ENCODE peak calls at places on chromosomes 2 and 18, in ten cellular contexts. One of them, this sample, is unnamed.

GRCh38 chr2:99337931-99338580 is 867 bp downstream of the EIF5B start:
- DNase-seq in upper lobe of right lung: no peak
- DNase-seq in lung: no peak
- DNase-seq in HL-60: peak
- DNase-seq in CD8-positive, alpha-beta T cell: no peak
- DNase-seq in fibroblast of lung: peak
- DNase-seq in SK-N-SH: peak
- DNase-seq in endothelial cell of umbilical vein: peak
- DNase-seq in left ventricle myocardium inferior: no peak
- DNase-seq in ovary: no peak
- DNase-seq in this sample: no peak

GRCh38 chr2:232927041-232927792 is 57.2 kb downstream of the SNORC start:
- DNase-seq in upper lobe of right lung: no peak
- DNase-seq in lung: no peak
- DNase-seq in HL-60: no peak
- DNase-seq in CD8-positive, alpha-beta T cell: no peak
- DNase-seq in fibroblast of lung: peak
- DNase-seq in SK-N-SH: peak
- DNase-seq in endothelial cell of umbilical vein: no peak
- DNase-seq in left ventricle myocardium inferior: no peak
- DNase-seq in ovary: no peak
- DNase-seq in this sample: peak

GRCh38 chr2:73982140-73982617 is 2.5 kb upstream of the TET3 start:
- DNase-seq in upper lobe of right lung: no peak
- DNase-seq in lung: no peak
- DNase-seq in HL-60: no peak
- DNase-seq in CD8-positive, alpha-beta T cell: no peak
- DNase-seq in fibroblast of lung: peak
- DNase-seq in SK-N-SH: no peak
- DNase-seq in endothelial cell of umbilical vein: no peak
- DNase-seq in left ventricle myocardium inferior: no peak
- DNase-seq in ovary: no peak
- DNase-seq in this sample: peak

GRCh38 chr2:8086796-8087479 is 594.9 kb upstream of the ID2 start:
- DNase-seq in upper lobe of right lung: no peak
- DNase-seq in lung: no peak
- DNase-seq in HL-60: no peak
- DNase-seq in CD8-positive, alpha-beta T cell: no peak
- DNase-seq in fibroblast of lung: peak
- DNase-seq in SK-N-SH: no peak
- DNase-seq in endothelial cell of umbilical vein: no peak
- DNase-seq in left ventricle myocardium inferior: no peak
- DNase-seq in ovary: no peak
- DNase-seq in this sample: no peak

GRCh38 chr2:200609027-200609614 is 23.3 kb downstream of the AOX1 start:
- DNase-seq in upper lobe of right lung: no peak
- DNase-seq in lung: no peak
- DNase-seq in HL-60: no peak
- DNase-seq in CD8-positive, alpha-beta T cell: no peak
- DNase-seq in fibroblast of lung: peak
- DNase-seq in SK-N-SH: no peak
- DNase-seq in endothelial cell of umbilical vein: no peak
- DNase-seq in left ventricle myocardium inferior: no peak
- DNase-seq in ovary: no peak
- DNase-seq in this sample: peak

GRCh38 chr2:187504312-187504921 is 49.8 kb downstream of the TFPI start:
- DNase-seq in upper lobe of right lung: no peak
- DNase-seq in lung: no peak
- DNase-seq in HL-60: no peak
- DNase-seq in CD8-positive, alpha-beta T cell: no peak
- DNase-seq in fibroblast of lung: no peak
- DNase-seq in SK-N-SH: peak
- DNase-seq in endothelial cell of umbilical vein: peak
- DNase-seq in left ventricle myocardium inferior: no peak
- DNase-seq in ovary: no peak
- DNase-seq in this sample: no peak

GRCh38 chr18:6920099-6920955 is 190.8 kb downstream of the ARHGAP28 start:
- DNase-seq in upper lobe of right lung: no peak
- DNase-seq in lung: peak
- DNase-seq in HL-60: peak
- DNase-seq in CD8-positive, alpha-beta T cell: no peak
- DNase-seq in fibroblast of lung: peak
- DNase-seq in SK-N-SH: peak
- DNase-seq in endothelial cell of umbilical vein: peak
- DNase-seq in left ventricle myocardium inferior: no peak
- DNase-seq in ovary: peak
- DNase-seq in this sample: no peak

GRCh38 chr2:218238896-218239295 is 21.9 kb downstream of the ARPC2 start:
- DNase-seq in upper lobe of right lung: no peak
- DNase-seq in lung: no peak
- DNase-seq in HL-60: no peak
- DNase-seq in CD8-positive, alpha-beta T cell: no peak
- DNase-seq in fibroblast of lung: no peak
- DNase-seq in SK-N-SH: no peak
- DNase-seq in endothelial cell of umbilical vein: no peak
- DNase-seq in left ventricle myocardium inferior: no peak
- DNase-seq in ovary: no peak
- DNase-seq in this sample: no peak

GRCh38 chr18:23270999-23271680 is 135.9 kb downstream of the CABLES1 start:
- DNase-seq in upper lobe of right lung: no peak
- DNase-seq in lung: no peak
- DNase-seq in HL-60: no peak
- DNase-seq in CD8-positive, alpha-beta T cell: no peak
- DNase-seq in fibroblast of lung: peak
- DNase-seq in SK-N-SH: no peak
- DNase-seq in endothelial cell of umbilical vein: peak
- DNase-seq in left ventricle myocardium inferior: no peak
- DNase-seq in ovary: no peak
- DNase-seq in this sample: no peak

GRCh38 chr2:162629499-162629898 is 209.1 kb downstream of the KCNH7 start:
- DNase-seq in upper lobe of right lung: no peak
- DNase-seq in lung: no peak
- DNase-seq in HL-60: no peak
- DNase-seq in CD8-positive, alpha-beta T cell: no peak
- DNase-seq in fibroblast of lung: no peak
- DNase-seq in SK-N-SH: no peak
- DNase-seq in endothelial cell of umbilical vein: no peak
- DNase-seq in left ventricle myocardium inferior: no peak
- DNase-seq in ovary: no peak
- DNase-seq in this sample: no peak

GRCh38 chr18:34659579-34660517 is 50.2 kb upstream of the DTNA start:
- DNase-seq in upper lobe of right lung: peak
- DNase-seq in lung: peak
- DNase-seq in HL-60: peak
- DNase-seq in CD8-positive, alpha-beta T cell: no peak
- DNase-seq in fibroblast of lung: peak
- DNase-seq in SK-N-SH: peak
- DNase-seq in endothelial cell of umbilical vein: peak
- DNase-seq in left ventricle myocardium inferior: peak
- DNase-seq in ovary: peak
- DNase-seq in this sample: peak

GRCh38 chr2:39632871-39633270 is 32.8 kb upstream of the TMEM178A start:
- DNase-seq in upper lobe of right lung: no peak
- DNase-seq in lung: no peak
- DNase-seq in HL-60: no peak
- DNase-seq in CD8-positive, alpha-beta T cell: no peak
- DNase-seq in fibroblast of lung: peak
- DNase-seq in SK-N-SH: no peak
- DNase-seq in endothelial cell of umbilical vein: no peak
- DNase-seq in left ventricle myocardium inferior: no peak
- DNase-seq in ovary: no peak
- DNase-seq in this sample: no peak

GRCh38 chr2:75342504-75343175 is 143.3 kb upstream of the TACR1 start:
- DNase-seq in upper lobe of right lung: no peak
- DNase-seq in lung: no peak
- DNase-seq in HL-60: no peak
- DNase-seq in CD8-positive, alpha-beta T cell: no peak
- DNase-seq in fibroblast of lung: no peak
- DNase-seq in SK-N-SH: no peak
- DNase-seq in endothelial cell of umbilical vein: no peak
- DNase-seq in left ventricle myocardium inferior: no peak
- DNase-seq in ovary: no peak
- DNase-seq in this sample: no peak

GRCh38 chr2:76813084-76813483 is 709.1 kb downstream of the LRRTM4 start:
- DNase-seq in upper lobe of right lung: no peak
- DNase-seq in lung: no peak
- DNase-seq in HL-60: no peak
- DNase-seq in CD8-positive, alpha-beta T cell: no peak
- DNase-seq in fibroblast of lung: no peak
- DNase-seq in SK-N-SH: no peak
- DNase-seq in endothelial cell of umbilical vein: no peak
- DNase-seq in left ventricle myocardium inferior: no peak
- DNase-seq in ovary: no peak
- DNase-seq in this sample: no peak

DNA sequence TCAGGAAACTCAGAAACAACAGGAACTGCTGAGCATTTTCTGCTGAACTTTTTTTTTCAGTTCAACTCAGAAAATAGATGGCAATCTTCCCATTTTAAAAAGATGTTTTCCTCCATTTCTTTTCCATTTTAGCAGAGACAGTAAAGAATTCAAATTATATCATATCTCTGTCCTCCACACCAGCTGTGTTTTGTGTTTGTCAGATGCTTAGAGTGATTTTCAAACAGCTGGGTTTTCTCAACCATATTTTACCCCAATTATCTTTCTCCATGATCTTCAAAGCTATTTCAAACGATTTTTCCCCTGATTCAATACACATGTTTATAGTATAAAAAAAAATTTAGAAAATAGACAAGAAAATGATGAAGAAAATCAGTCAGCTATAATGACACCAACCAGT is 713.4 kb downstream of the LRRTM4 start:
- DNase-seq in upper lobe of right lung: no peak
- DNase-seq in lung: no peak
- DNase-seq in HL-60: no peak
- DNase-seq in CD8-positive, alpha-beta T cell: no peak
- DNase-seq in fibroblast of lung: no peak
- DNase-seq in SK-N-SH: peak
- DNase-seq in endothelial cell of umbilical vein: peak
- DNase-seq in left ventricle myocardium inferior: no peak
- DNase-seq in ovary: no peak
- DNase-seq in this sample: no peak
- H3K27ac ChIP-seq in upper lobe of right lung: no peak
- H3K27ac ChIP-seq in lung: no peak
- H3K27ac ChIP-seq in HL-60: no peak
- H3K27ac ChIP-seq in CD8-positive, alpha-beta T cell: no peak
- H3K27ac ChIP-seq in fibroblast of lung: no peak
- H3K27ac ChIP-seq in SK-N-SH: peak
- H3K27ac ChIP-seq in endothelial cell of umbilical vein: no peak
- H3K27ac ChIP-seq in left ventricle myocardium inferior: no peak
- H3K27ac ChIP-seq in ovary: no peak
- H3K27ac ChIP-seq in this sample: no peak

DNA sequence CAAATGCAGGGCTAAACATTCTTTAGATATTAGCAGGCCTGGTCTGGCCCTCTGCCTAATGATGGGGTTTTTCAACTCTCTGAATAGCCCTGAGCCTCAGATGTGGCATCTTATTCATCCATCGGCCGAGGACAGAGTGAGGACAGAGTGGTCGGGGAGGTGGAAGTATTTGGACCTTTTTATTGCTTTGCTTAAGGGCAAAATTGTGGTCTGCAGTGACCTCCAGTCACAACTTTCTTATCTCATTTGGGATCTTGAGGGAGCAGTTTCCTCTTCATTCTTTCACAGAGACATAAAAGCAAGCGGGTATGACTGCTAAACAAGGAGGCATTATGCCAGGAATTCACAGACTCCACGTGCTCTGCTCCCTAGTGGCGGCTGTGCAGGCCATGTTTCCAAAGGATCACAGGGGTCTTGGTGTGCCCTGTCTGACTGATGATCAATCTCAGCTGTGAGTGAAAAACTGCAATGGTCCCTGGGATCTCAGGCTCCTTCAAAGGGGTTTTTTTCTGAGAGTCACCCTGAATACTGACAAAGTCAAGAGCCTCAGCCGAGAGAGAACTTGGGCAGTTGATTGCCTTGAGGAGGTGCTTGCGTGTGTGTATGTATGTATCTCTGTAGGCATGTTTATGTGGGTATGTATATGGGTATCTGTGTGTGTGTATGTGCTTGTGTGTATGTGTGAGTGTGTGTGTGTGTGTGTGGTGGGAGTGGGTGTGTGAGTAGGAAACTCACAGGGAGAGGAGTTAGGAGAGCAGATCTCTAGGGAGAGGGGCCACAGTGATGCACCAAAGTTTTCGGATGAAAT is 47.6 kb downstream of the RAPGEF4 start:
- DNase-seq in upper lobe of right lung: no peak
- DNase-seq in lung: no peak
- DNase-seq in HL-60: no peak
- DNase-seq in CD8-positive, alpha-beta T cell: no peak
- DNase-seq in fibroblast of lung: peak
- DNase-seq in SK-N-SH: peak
- DNase-seq in endothelial cell of umbilical vein: peak
- DNase-seq in left ventricle myocardium inferior: no peak
- DNase-seq in ovary: no peak
- DNase-seq in this sample: no peak
- TF ChIP-seq CTCF in upper lobe of right lung: no peak
- TF ChIP-seq CTCF in lung: no peak
- TF ChIP-seq CTCF in HL-60: no peak
- TF ChIP-seq CTCF in CD8-positive, alpha-beta T cell: no peak
- TF ChIP-seq CTCF in fibroblast of lung: peak
- TF ChIP-seq CTCF in SK-N-SH: peak
- TF ChIP-seq CTCF in endothelial cell of umbilical vein: peak
- TF ChIP-seq CTCF in left ventricle myocardium inferior: peak
- TF ChIP-seq CTCF in ovary: no peak
- TF ChIP-seq CTCF in this sample: no peak

GRCh38 chr2:27442282-27442980 is at the start of gene KRTCAP3:
- DNase-seq in upper lobe of right lung: peak
- DNase-seq in lung: peak
- DNase-seq in HL-60: no peak
- DNase-seq in CD8-positive, alpha-beta T cell: peak
- DNase-seq in fibroblast of lung: no peak
- DNase-seq in SK-N-SH: peak
- DNase-seq in endothelial cell of umbilical vein: no peak
- DNase-seq in left ventricle myocardium inferior: no peak
- DNase-seq in ovary: peak
- DNase-seq in this sample: peak
- H3K4me3 ChIP-seq in upper lobe of right lung: peak
- H3K4me3 ChIP-seq in lung: peak
- H3K4me3 ChIP-seq in HL-60: no peak
- H3K4me3 ChIP-seq in CD8-positive, alpha-beta T cell: no peak
- H3K4me3 ChIP-seq in fibroblast of lung: no peak
- H3K4me3 ChIP-seq in SK-N-SH: no peak
- H3K4me3 ChIP-seq in endothelial cell of umbilical vein: no peak
- H3K4me3 ChIP-seq in left ventricle myocardium inferior: peak
- H3K4me3 ChIP-seq in ovary: peak
- H3K4me3 ChIP-seq in this sample: peak

DNA sequence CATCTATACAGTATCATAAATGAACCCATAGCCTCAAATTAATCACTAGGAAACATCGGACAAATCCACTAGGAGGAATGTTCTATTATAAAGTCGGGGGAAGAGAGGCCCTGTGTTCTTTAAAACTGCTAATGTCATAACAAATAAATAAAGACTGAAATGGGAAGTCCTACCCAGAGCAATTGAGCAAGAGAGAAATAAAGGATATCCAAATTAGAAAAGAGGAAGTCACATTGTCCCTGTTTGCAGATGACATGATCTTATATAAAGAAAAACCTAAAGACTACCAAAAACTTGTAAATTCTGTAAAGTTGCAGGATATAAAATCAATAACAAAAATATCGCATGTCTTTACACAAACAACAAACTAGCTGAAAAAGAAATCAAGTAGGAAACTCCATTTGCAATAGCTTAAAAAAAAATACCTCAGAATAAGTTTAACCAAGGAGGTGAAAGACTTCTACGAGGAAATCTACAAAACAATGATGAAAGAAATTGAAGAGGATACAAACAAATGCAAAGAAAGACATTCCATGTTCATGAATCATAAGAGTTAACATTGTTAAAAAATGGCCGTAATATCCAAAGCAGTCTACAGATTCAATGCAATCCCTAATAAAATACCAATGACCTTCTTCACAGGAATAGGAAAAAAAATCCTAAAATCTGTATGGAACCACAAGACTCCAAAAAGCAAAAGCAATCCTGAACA is 30.5 kb downstream of the RTN4 start:
- DNase-seq in upper lobe of right lung: no peak
- DNase-seq in lung: no peak
- DNase-seq in HL-60: peak
- DNase-seq in CD8-positive, alpha-beta T cell: no peak
- DNase-seq in fibroblast of lung: no peak
- DNase-seq in SK-N-SH: no peak
- DNase-seq in endothelial cell of umbilical vein: peak
- DNase-seq in left ventricle myocardium inferior: no peak
- DNase-seq in ovary: no peak
- DNase-seq in this sample: no peak
- H3K27ac ChIP-seq in upper lobe of right lung: no peak
- H3K27ac ChIP-seq in lung: no peak
- H3K27ac ChIP-seq in HL-60: peak
- H3K27ac ChIP-seq in CD8-positive, alpha-beta T cell: no peak
- H3K27ac ChIP-seq in fibroblast of lung: no peak
- H3K27ac ChIP-seq in SK-N-SH: no peak
- H3K27ac ChIP-seq in endothelial cell of umbilical vein: peak
- H3K27ac ChIP-seq in left ventricle myocardium inferior: no peak
- H3K27ac ChIP-seq in ovary: no peak
- H3K27ac ChIP-seq in this sample: no peak